ENCODE peak calls at places on chromosome 1, in seven cellular contexts. Y is AG10803, T is ovary, G is IMR-90, H is psoas muscle, U is AG04450, O is Peyer's patch. B is an unnamed sample.

GRCh38 chr1:156947818-156948525 is 27.5 kb downstream of the LRRC71 start:
- DNase-seq in Y (no peak), T (no peak), G (no peak), H (no peak), U (no peak), O (no peak), B (no peak)

GRCh38 chr1:42529724-42530161 is 66.7 kb downstream of the CCDC30 start:
- DNase-seq in Y (peak; percentile 46), T (no peak), G (peak; percentile 72), H (no peak), U (no peak), O (no peak), B (peak; percentile 25)

GRCh38 chr1:77889671-77890070 is 1.2 kb downstream of the NEXN start:
- DNase-seq in Y (peak; percentile 73), T (no peak), G (peak; percentile 91), H (no peak), U (peak; percentile 68), O (no peak), B (peak; percentile 80)

GRCh38 chr1:211632808-211633522 is 42.5 kb downstream of the NEK2 start:
- DNase-seq in Y (peak; percentile 84), T (peak; percentile 88), G (peak; percentile 89), H (no peak), U (peak; percentile 45), O (no peak), B (peak; percentile 93)

GRCh38 chr1:191707288-191707687 is 451.0 kb upstream of the RGS18 start:
- DNase-seq in Y (peak; percentile 0), T (no peak), G (peak; percentile 49), H (no peak), U (peak; percentile 8), O (no peak), B (peak; percentile 5)

GRCh38 chr1:167138703-167139102 is 44.8 kb downstream of the STYXL2 start:
- DNase-seq in Y (no peak), T (no peak), G (no peak), H (no peak), U (no peak), O (no peak), B (no peak)

GRCh38 chr1:109134423-109134822 is 20.5 kb downstream of the ELAPOR1 start:
- DNase-seq in Y (no peak), T (no peak), G (no peak), H (no peak), U (no peak), O (no peak), B (no peak)

GRCh38 chr1:179129702-179130473 is 48.0 kb downstream of the TOR3A start:
- DNase-seq in Y (no peak), T (no peak), G (peak; percentile 47), H (no peak), U (no peak), O (no peak), B (peak; percentile 45)

GRCh38 chr1:58898739-58899580 is 115.1 kb upstream of the JUN start:
- DNase-seq in Y (no peak), T (peak; percentile 89), G (peak; percentile 35), H (peak; percentile 34), U (no peak), O (no peak), B (no peak)

GRCh38 chr1:10624256-10625050 is 149.7 kb downstream of the PEX14 start:
- DNase-seq in Y (no peak), T (no peak), G (no peak), H (no peak), U (no peak), O (no peak), B (no peak)

GRCh38 chr1:94898486-94899385 is 28.2 kb downstream of the CNN3 start:
- DNase-seq in Y (peak; percentile 47), T (no peak), G (peak; percentile 70), H (no peak), U (no peak), O (no peak), B (peak; percentile 47)

GRCh38 chr1:216482620-216483019 is 59.4 kb upstream of the USH2A start:
- DNase-seq in Y (no peak), T (no peak), G (no peak), H (no peak), U (no peak), O (no peak), B (no peak)

GRCh38 chr1:156528875-156529425 is 28.4 kb upstream of the MEF2D start:
- DNase-seq in Y (no peak), T (no peak), G (no peak), H (no peak), U (no peak), O (no peak), B (no peak)

GRCh38 chr1:118483245-118484006 is 298.4 kb upstream of the SPAG17 start:
- DNase-seq in Y (no peak), T (no peak), G (no peak), H (no peak), U (no peak), O (no peak), B (no peak)

GRCh38 chr1:27161594-27161993 is 6.7 kb upstream of the SLC9A1 start:
- DNase-seq in Y (no peak), T (no peak), G (no peak), H (no peak), U (no peak), O (no peak), B (no peak)

DNA sequence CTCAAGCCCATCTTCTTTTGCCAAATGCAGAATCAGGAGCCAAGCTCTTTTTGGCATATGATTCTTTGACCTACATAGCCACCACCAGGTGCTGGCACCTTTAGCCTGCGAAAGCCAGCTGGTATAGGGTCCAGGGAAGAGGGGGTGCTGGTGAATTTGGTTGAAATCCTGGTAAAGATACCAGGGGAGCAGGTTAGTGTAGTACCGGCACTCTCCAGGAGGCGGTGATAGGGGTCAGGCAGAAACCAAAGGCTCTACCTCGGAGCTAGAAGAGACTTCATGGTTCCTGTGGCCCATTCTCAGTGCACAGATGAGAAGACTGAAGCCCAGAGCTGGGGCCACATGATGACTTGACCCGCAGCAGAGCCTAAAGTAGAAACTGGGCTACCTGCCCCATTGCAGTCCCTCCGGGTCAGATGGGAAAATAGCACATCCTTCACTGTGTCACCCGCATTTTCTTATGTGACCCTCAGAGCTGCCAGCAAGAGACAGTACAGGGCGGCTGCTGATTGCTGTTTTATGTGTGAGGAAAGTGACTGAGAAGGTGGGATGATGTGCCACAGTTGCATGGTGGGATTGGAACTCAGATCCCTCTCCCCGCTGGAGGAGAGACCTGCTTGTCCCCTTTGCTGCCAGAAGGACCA is 36.0 kb upstream of the IL19 start:
- DNase-seq in Y (peak; percentile 28), T (no peak), G (peak; percentile 37), H (peak; percentile 49), U (no peak), O (peak; percentile 86), B (no peak)
- TF ChIP-seq CTCF in Y (peak; percentile 91), T (peak; percentile 40), G (peak; percentile 78), H (peak; percentile 50), U (peak; percentile 91), O (peak; percentile 79), B (peak; percentile 83)

GRCh38 chr1:228465571-228466146 is 21.5 kb upstream of the RNF187 start:
- DNase-seq in Y (no peak), T (no peak), G (no peak), H (no peak), U (no peak), O (no peak), B (no peak)

GRCh38 chr1:228465134-228465533 is 22.0 kb upstream of the RNF187 start:
- DNase-seq in Y (no peak), T (no peak), G (no peak), H (no peak), U (no peak), O (no peak), B (no peak)

GRCh38 chr1:228463559-228464455 is 23.4 kb upstream of the RNF187 start:
- DNase-seq in Y (no peak), T (no peak), G (peak; percentile 4), H (peak; percentile 23), U (no peak), O (peak; percentile 57), B (no peak)

GRCh38 chr1:228463009-228463558 is 24.1 kb upstream of the RNF187 start:
- DNase-seq in Y (no peak), T (no peak), G (no peak), H (no peak), U (no peak), O (no peak), B (no peak)

GRCh38 chr1:228464487-228464983 is 22.6 kb upstream of the RNF187 start:
- DNase-seq in Y (peak; percentile 77), T (peak; percentile 42), G (peak; percentile 81), H (peak; percentile 64), U (peak; percentile 61), O (peak; percentile 85), B (peak; percentile 86)
- H3K4me3 ChIP-seq in Y (peak overlapping the region; percentile 47), T (no peak overlapping the region), G (peak overlapping the region; percentile 54), H (peak overlapping the region; percentile 25), U (peak overlapping the region; percentile 63), O (peak overlapping the region; percentile 5), B (peak overlapping the region; percentile 49)

GRCh38 chr1:112714313-112715263 is 544 bp downstream of the PPM1J start:
- DNase-seq in Y (no peak), T (no peak), G (no peak), H (peak; percentile 47), U (no peak), O (peak; percentile 36), B (no peak)
- TF ChIP-seq CTCF in Y (no peak), T (no peak), G (no peak), H (no peak), U (no peak), O (no peak), B (no peak)

GRCh38 chr1:54377040-54377691 is 29.0 kb downstream of the SSBP3 start:
- DNase-seq in Y (peak; percentile 33), T (peak; percentile 48), G (peak; percentile 54), H (no peak), U (no peak), O (no peak), B (peak; percentile 26)

GRCh38 chr1:54374766-54375165 is 31.4 kb downstream of the SSBP3 start:
- DNase-seq in Y (no peak), T (peak; percentile 53), G (no peak), H (no peak), U (no peak), O (no peak), B (no peak)

GRCh38 chr1:54375331-54376084 is 30.7 kb downstream of the SSBP3 start:
- DNase-seq in Y (no peak), T (no peak), G (no peak), H (no peak), U (no peak), O (no peak), B (no peak)

GRCh38 chr1:54378157-54378883 is 27.9 kb downstream of the SSBP3 start:
- DNase-seq in Y (no peak), T (no peak), G (no peak), H (no peak), U (no peak), O (no peak), B (no peak)

DNA sequence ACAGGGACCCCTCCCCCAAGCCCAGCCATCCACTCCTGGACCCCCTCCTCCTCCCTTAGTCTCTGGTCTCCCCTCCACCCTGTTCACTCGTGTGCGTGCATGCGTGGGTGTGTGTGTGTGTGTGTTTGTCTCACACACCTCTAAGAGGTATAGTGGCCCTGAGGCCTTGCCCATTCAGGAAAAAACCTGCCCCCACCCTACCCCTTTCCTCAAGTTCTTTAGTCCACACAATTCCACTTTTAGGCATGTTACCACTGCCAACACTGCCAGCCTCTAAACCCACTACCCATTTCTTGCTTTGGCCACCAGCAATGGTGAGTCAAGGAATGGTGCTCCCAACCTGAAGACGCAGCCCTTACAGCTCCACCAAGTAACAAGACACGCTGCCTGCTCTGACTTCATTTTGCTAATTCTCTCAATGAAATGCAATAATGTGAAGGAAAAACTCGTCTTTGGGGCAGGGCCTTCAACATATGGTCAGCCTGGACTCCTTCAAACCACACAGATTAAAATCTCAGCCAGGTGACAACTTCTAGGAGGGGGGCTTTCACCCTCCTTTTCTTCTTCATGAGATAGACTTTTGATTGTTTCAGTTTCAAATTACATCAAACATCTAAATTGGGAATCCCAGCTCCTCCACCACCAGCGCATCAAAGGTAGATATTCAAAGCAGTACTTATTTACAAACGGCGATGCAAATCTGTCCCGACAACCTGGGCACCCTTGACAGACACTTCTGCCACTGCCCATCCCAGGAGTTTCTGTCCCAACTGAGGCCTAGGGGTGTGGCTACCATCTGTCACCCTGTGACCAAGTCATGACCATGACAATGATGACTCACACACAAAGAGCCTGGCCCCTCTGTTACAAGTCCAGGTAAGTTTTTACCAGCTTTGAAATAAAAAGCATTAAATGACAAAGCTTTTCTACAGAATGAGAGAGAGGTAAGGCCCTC is 29.8 kb downstream of the SSBP3 start:
- DNase-seq in Y (no peak), T (no peak), G (no peak), H (no peak), U (no peak), O (peak; percentile 55), B (no peak)
- H3K4me3 ChIP-seq in Y (no peak overlapping the region), T (no peak overlapping the region), G (no peak overlapping the region), H (no peak overlapping the region), U (no peak overlapping the region), O (no peak overlapping the region), B (no peak overlapping the region)